ENCODE peak calls at places on chromosome 1, in six cellular contexts. N is GM20000; Y is NCI-H1105 treated with DMSO at 0.1 percent for 48 hours; G is occipital lobe; R is activated CD8-positive, alpha-beta memory T cell treated with anti-CD3 and anti-CD28 coated beads for 24 hours; E is naive thymus-derived CD8-positive, alpha-beta T cell. T is an unnamed sample.

GRCh38 chr1:189962171-189962570 is 515.5 kb downstream of the BRINP3 start:
- DNase-seq in N (no peak), Y (no peak), G (no peak), R (no peak), E (no peak), T (no peak)

GRCh38 chr1:2416403-2416802 is 4.0 kb upstream of the PEX10 start:
- DNase-seq in N (no peak), Y (no peak), G (no peak), R (peak), E (no peak), T (no peak)

GRCh38 chr1:7842517-7842916 is 10.3 kb downstream of the UTS2 start:
- DNase-seq in N (peak), Y (no peak), G (no peak), R (no peak), E (no peak), T (no peak)

GRCh38 chr1:43348809-43349593 is 9.8 kb upstream of the CDC20 start:
- DNase-seq in N (peak), Y (peak), G (peak), R (peak), E (peak), T (peak)

GRCh38 chr1:30058966-30059365 is 664.4 kb downstream of the MATN1 start:
- DNase-seq in N (no peak), Y (no peak), G (no peak), R (no peak), E (no peak), T (no peak)

GRCh38 chr1:110612060-110612745 is 6.0 kb upstream of the KCNA2 start:
- DNase-seq in N (no peak), Y (no peak), G (no peak), R (no peak), E (no peak), T (no peak)

GRCh38 chr1:35807614-35808375 is at the start of gene AGO4:
- DNase-seq in N (peak), Y (peak), G (peak), R (peak), E (no peak), T (peak)

GRCh38 chr1:211551628-211552465 is 27.1 kb downstream of the SLC30A1 start:
- DNase-seq in N (no peak), Y (no peak), G (no peak), R (peak), E (no peak), T (no peak)

GRCh38 chr1:111738436-111739221 is 566 bp downstream of the INKA2 start:
- DNase-seq in N (peak), Y (peak), G (peak), R (no peak), E (peak), T (peak)

GRCh38 chr1:235207202-235207565 is 46.1 kb upstream of the RBM34 start:
- DNase-seq in N (no peak), Y (no peak), G (no peak), R (no peak), E (peak), T (no peak)

GRCh38 chr1:42334240-42335049 is 590 bp downstream of the FOXJ3 start:
- DNase-seq in N (peak), Y (peak), G (peak), R (no peak), E (peak), T (peak)